ENCODE peak calls at places on chromosomes 13 and 19, in nine cellular contexts. Y is fibroblast of mammary gland, A is dorsolateral prefrontal cortex, W is cardiac fibroblast, D is GM12878, N is heart left ventricle, F is HCT116, G is tibial artery, K is mucosa of descending colon. O is an unnamed sample.

GRCh38 chr19:10327793-10328192 is 5.5 kb downstream of the RAVER1 start:
- DNase-seq in Y (no peak), A (no peak), W (no peak), D (no peak), N (no peak), F (no peak), G (no peak), K (no peak), O (no peak)

GRCh38 chr19:57675881-57676280 is 5.9 kb upstream of the ZNF551 start:
- DNase-seq in Y (peak), A (no peak), W (no peak), D (no peak), N (no peak), F (no peak), G (no peak), K (no peak), O (no peak)

GRCh38 chr19:35557539-35558399 is 5.7 kb downstream of the ATP4A start:
- DNase-seq in Y (peak), A (no peak), W (peak), D (no peak), N (peak), F (peak), G (no peak), K (peak), O (peak)

GRCh38 chr19:33293255-33294057 is 8.9 kb downstream of the CEBPA start:
- DNase-seq in Y (peak), A (no peak), W (peak), D (no peak), N (no peak), F (no peak), G (no peak), K (peak), O (no peak)

GRCh38 chr13:42836930-42837329 is 55.5 kb downstream of the FAM216B start:
- DNase-seq in Y (peak), A (no peak), W (peak), D (no peak), N (no peak), F (peak), G (no peak), K (peak), O (no peak)

GRCh38 chr13:113904411-113904810 is 40.5 kb upstream of the GAS6 start:
- DNase-seq in Y (peak), A (no peak), W (no peak), D (no peak), N (no peak), F (no peak), G (no peak), K (peak), O (no peak)

GRCh38 chr13:110403721-110404120 is 96.6 kb downstream of the COL4A2 start:
- DNase-seq in Y (peak), A (no peak), W (no peak), D (no peak), N (no peak), F (no peak), G (no peak), K (no peak), O (no peak)

GRCh38 chr13:51955281-51955771 is 55.9 kb downstream of the ATP7B start:
- DNase-seq in Y (no peak), A (no peak), W (no peak), D (no peak), N (no peak), F (no peak), G (no peak), K (peak), O (no peak)

GRCh38 chr13:27654816-27655215 is 33.1 kb downstream of the POLR1D start:
- DNase-seq in Y (no peak), A (no peak), W (no peak), D (no peak), N (no peak), F (no peak), G (no peak), K (no peak), O (no peak)

GRCh38 chr19:7333198-7334118 is 15.3 kb upstream of the ARHGEF18 start:
- DNase-seq in Y (peak), A (no peak), W (peak), D (peak), N (peak), F (no peak), G (no peak), K (no peak), O (peak)

GRCh38 chr19:31349160-31349881 is at the start of gene TSHZ3:
- DNase-seq in Y (peak), A (no peak), W (peak), D (no peak), N (peak), F (no peak), G (peak), K (peak), O (no peak)

GRCh38 chr13:106491463-106491862 is 44.0 kb downstream of the EFNB2 start:
- DNase-seq in Y (no peak), A (peak), W (no peak), D (no peak), N (no peak), F (no peak), G (no peak), K (no peak), O (no peak)

GRCh38 chr13:35784286-35784951 is 307.9 kb upstream of the MAB21L1 start:
- DNase-seq in Y (peak), A (no peak), W (no peak), D (no peak), N (no peak), F (no peak), G (no peak), K (no peak), O (no peak)

GRCh38 chr13:98439136-98439828 is 137.6 kb downstream of the STK24 start:
- DNase-seq in Y (no peak), A (no peak), W (no peak), D (no peak), N (no peak), F (no peak), G (no peak), K (no peak), O (peak)

GRCh38 chr13:51814825-51815650 is 11.1 kb upstream of the DHRS12 start:
- DNase-seq in Y (peak), A (no peak), W (peak), D (no peak), N (peak), F (peak), G (peak), K (peak), O (peak)

DNA sequence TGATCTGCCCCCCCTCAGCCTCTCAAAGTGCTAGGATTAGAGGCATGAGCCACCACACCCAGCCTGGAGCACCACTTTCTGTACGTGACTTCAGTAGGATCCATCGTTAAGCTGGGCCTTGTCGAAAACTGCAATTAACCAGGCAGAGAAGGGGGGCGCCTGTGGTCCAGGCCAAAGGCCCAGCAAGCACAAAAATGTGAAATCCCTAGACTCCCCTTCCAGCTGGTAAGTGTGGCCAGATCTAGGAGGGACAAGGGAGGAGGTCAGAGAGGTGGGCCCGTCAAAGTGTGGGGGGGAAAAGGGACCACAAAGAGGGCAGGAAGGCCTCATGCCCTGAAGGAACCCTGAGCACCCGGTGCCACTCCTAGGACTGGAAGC is 13.8 kb downstream of the DDX39A start:
- DNase-seq in Y (no peak), A (no peak), W (no peak), D (no peak), N (no peak), F (no peak), G (no peak), K (no peak), O (no peak)
- TF ChIP-seq CTCF in Y (no peak), A (no peak), W (no peak), D (no peak), N (no peak), F (no peak), G (no peak), K (no peak), O (no peak)

GRCh38 chr19:53394522-53394973 is 401 bp upstream of the ZNF765 start:
- DNase-seq in Y (peak), A (peak), W (no peak), D (peak), N (peak), F (no peak), G (peak), K (no peak), O (no peak)
- TF ChIP-seq CTCF in Y (no peak), A (no peak), W (no peak), D (no peak), N (no peak), F (no peak), G (no peak), K (no peak), O (no peak)

GRCh38 chr19:47353307-47353712 is 4.2 kb downstream of the DHX34 start:
- DNase-seq in Y (no peak), A (no peak), W (no peak), D (no peak), N (peak), F (no peak), G (no peak), K (peak), O (no peak)

GRCh38 chr19:47362321-47362720 is 13.2 kb downstream of the DHX34 start:
- DNase-seq in Y (no peak), A (no peak), W (no peak), D (no peak), N (no peak), F (no peak), G (no peak), K (no peak), O (no peak)

GRCh38 chr19:47356900-47357299 is 7.8 kb downstream of the DHX34 start:
- DNase-seq in Y (no peak), A (no peak), W (no peak), D (no peak), N (no peak), F (no peak), G (no peak), K (no peak), O (no peak)

GRCh38 chr19:47363758-47364529 is 14.8 kb downstream of the DHX34 start:
- DNase-seq in Y (peak), A (no peak), W (peak), D (no peak), N (no peak), F (no peak), G (no peak), K (peak), O (no peak)

GRCh38 chr19:47357788-47358680 is 8.9 kb downstream of the DHX34 start:
- DNase-seq in Y (peak), A (no peak), W (no peak), D (no peak), N (no peak), F (no peak), G (no peak), K (no peak), O (no peak)
- TF ChIP-seq CTCF in Y (peak), A (no peak), W (peak), D (peak), N (no peak), F (no peak), G (no peak), K (no peak), O (no peak)

GRCh38 chr19:17557461-17557860 is 2.0 kb downstream of the COLGALT1 start:
- DNase-seq in Y (no peak), A (no peak), W (no peak), D (no peak), N (no peak), F (no peak), G (peak), K (no peak), O (no peak)

GRCh38 chr19:17555480-17555928 is at the start of gene COLGALT1:
- DNase-seq in Y (peak), A (peak), W (peak), D (peak), N (peak), F (peak), G (peak), K (peak), O (peak)

GRCh38 chr19:17556995-17557394 is 1.5 kb downstream of the COLGALT1 start:
- DNase-seq in Y (no peak), A (no peak), W (no peak), D (no peak), N (no peak), F (no peak), G (no peak), K (no peak), O (no peak)

GRCh38 chr19:17554968-17555479 is 425 bp upstream of the COLGALT1 start:
- DNase-seq in Y (no peak), A (no peak), W (no peak), D (no peak), N (no peak), F (no peak), G (no peak), K (no peak), O (no peak)

GRCh38 chr19:17555929-17556813 is 722 bp downstream of the COLGALT1 start:
- DNase-seq in Y (peak), A (peak), W (peak), D (no peak), N (peak), F (no peak), G (peak), K (peak), O (peak)
- TF ChIP-seq CTCF in Y (no peak), A (no peak), W (no peak), D (no peak), N (no peak), F (no peak), G (no peak), K (no peak), O (no peak)

GRCh38 chr19:15072930-15073647 is 8.9 kb upstream of the OR1I1 start:
- DNase-seq in Y (no peak), A (no peak), W (no peak), D (no peak), N (no peak), F (no peak), G (no peak), K (no peak), O (no peak)
- TF ChIP-seq CTCF in Y (no peak), A (no peak), W (no peak), D (no peak), N (no peak), F (no peak), G (no peak), K (no peak), O (no peak)

GRCh38 chr19:12864143-12864542 is 17.1 kb downstream of the DNASE2 start:
- DNase-seq in Y (no peak), A (no peak), W (no peak), D (no peak), N (no peak), F (no peak), G (no peak), K (no peak), O (no peak)

GRCh38 chr19:12866416-12867119 is 14.7 kb downstream of the DNASE2 start:
- DNase-seq in Y (no peak), A (no peak), W (no peak), D (no peak), N (no peak), F (no peak), G (no peak), K (peak), O (no peak)

GRCh38 chr19:12867120-12868099 is 13.8 kb downstream of the DNASE2 start:
- DNase-seq in Y (peak), A (no peak), W (peak), D (peak), N (no peak), F (no peak), G (no peak), K (peak), O (peak)

GRCh38 chr19:12865746-12866415 is 15.4 kb downstream of the DNASE2 start:
- DNase-seq in Y (no peak), A (no peak), W (no peak), D (no peak), N (no peak), F (no peak), G (no peak), K (no peak), O (no peak)

GRCh38 chr19:12864721-12865715 is 16.2 kb downstream of the DNASE2 start:
- DNase-seq in Y (no peak), A (no peak), W (no peak), D (no peak), N (no peak), F (no peak), G (no peak), K (peak), O (no peak)
- TF ChIP-seq CTCF in Y (no peak), A (no peak), W (no peak), D (no peak), N (no peak), F (no peak), G (no peak), K (no peak), O (no peak)

DNA sequence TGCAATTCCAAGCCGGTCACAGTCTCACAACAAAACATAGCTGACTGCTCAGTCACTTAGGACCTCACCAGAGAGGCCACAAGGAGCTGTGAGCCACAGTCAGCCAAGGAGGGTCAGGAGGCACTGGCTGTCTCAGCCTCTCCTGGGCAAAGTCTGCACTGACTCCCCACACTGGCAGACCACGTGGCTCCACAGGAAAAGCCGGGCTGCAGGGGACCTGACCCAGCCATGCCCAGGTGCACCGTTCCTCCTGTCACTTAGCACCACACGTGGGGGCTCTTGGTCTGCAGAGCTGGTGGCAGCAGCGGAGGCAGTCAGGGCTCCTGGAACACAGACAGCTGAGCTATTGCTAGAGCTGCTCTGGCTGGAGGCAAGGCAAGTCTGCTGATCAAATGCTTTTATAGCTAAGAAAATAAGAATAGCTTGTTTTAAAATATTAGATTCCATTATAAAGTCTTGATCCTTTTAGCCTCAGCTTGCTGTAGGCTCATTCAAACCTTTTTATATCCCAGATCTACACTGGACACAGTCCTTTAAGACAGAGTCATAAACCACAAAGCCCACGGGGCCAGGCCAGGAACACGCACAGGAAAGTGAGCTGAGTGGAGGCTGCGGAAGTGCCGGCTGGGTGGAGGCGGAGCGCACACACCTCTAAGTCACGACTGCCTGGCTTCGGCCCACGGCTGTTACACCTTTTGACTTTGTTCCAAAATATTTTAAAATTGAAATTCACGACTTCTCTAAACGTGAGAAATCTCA is 744.1 kb downstream of the UQCRFS1 start:
- DNase-seq in Y (peak), A (no peak), W (peak), D (no peak), N (no peak), F (no peak), G (no peak), K (peak), O (no peak)
- TF ChIP-seq CTCF in Y (no peak), A (no peak), W (no peak), D (no peak), N (no peak), F (no peak), G (no peak), K (no peak), O (no peak)

DNA sequence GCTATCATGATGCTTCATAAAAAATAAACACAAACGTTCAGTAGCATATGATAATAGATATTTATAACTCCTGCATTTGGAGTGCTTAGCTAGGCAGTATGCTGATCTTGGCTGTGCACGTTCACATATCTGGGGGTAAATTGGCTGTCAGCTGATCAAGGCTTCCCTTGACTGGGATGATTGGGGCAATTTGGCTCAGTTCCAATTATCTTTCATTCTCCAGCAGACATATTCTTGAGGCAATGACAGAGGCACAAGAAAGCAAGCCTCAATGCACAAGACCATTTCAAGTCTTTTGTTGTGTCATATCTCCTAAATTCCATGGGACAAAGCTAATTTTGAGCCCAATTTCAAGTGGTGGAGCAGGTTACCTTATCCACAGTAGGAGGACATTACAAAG is 142.0 kb downstream of the DLEU7 start:
- DNase-seq in Y (no peak), A (no peak), W (no peak), D (no peak), N (no peak), F (no peak), G (no peak), K (no peak), O (no peak)
- TF ChIP-seq CTCF in Y (no peak), A (no peak), W (no peak), D (no peak), N (no peak), F (no peak), G (no peak), K (no peak), O (no peak)

DNA sequence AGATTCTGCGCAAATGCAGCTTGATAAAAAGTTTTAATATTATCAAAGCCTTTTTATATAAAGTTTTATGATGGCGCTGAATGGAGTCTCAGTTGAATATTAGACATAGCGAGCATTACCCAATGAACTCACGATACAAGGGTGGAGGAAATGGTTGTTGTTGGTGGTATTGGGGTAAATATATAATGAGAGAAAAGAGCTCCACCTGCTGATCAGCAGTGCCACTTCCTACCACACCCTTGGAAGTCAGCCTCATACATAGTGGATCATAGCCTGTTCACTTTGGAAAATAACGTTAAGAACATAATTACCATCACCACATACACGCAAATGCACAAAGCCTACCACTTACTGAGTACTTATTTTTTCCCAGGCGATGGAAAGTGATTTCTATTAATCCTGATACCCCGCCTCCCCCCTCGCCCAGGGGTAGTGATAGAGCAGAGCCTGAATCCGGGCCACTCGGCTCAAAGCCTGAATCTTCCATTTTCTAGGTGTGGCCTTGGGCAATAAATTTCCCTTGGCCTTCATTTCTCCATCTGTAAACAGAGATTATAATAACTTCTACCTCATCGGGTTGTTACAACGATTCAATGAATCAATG is 358.3 kb downstream of the KLF5 start:
- DNase-seq in Y (peak), A (no peak), W (peak), D (no peak), N (no peak), F (peak), G (no peak), K (no peak), O (peak)
- TF ChIP-seq CTCF in Y (peak), A (no peak), W (no peak), D (peak), N (no peak), F (peak), G (no peak), K (no peak), O (no peak)